ENCODE peak calls at places on chromosomes 7 and 10, in four cellular contexts. One of them, this sample, is unnamed.
A peak's percentile ranks its signal among the peaks of the same experiment; 100 is the strongest.

GRCh38 chr10:114868801-114869200 is 47.2 kb downstream of the FHIP2A start:
- DNase-seq in CD8-positive, alpha-beta memory T cell: no peak
- DNase-seq in HuH-7: no peak
- DNase-seq in cardiac muscle cell: no peak
- DNase-seq in this sample: no peak

GRCh38 chr7:74097937-74098614 is 14.5 kb downstream of the LIMK1 start:
- DNase-seq in CD8-positive, alpha-beta memory T cell: no peak
- DNase-seq in HuH-7: no peak
- DNase-seq in cardiac muscle cell: no peak
- DNase-seq in this sample: no peak

GRCh38 chr10:20598590-20598989 is 298.5 kb downstream of the NEBL start:
- DNase-seq in CD8-positive, alpha-beta memory T cell: no peak
- DNase-seq in HuH-7: no peak
- DNase-seq in cardiac muscle cell: no peak
- DNase-seq in this sample: no peak

GRCh38 chr7:45662540-45663166 is 88.5 kb downstream of the ADCY1 start:
- DNase-seq in CD8-positive, alpha-beta memory T cell: no peak
- DNase-seq in HuH-7: no peak
- DNase-seq in cardiac muscle cell: no peak
- DNase-seq in this sample: no peak

GRCh38 chr7:32872421-32872820 is 19.1 kb downstream of the KBTBD2 start:
- DNase-seq in CD8-positive, alpha-beta memory T cell: no peak
- DNase-seq in HuH-7: no peak
- DNase-seq in cardiac muscle cell: no peak
- DNase-seq in this sample: no peak

GRCh38 chr10:101997803-101998202 is 58.2 kb downstream of the ARMH3 start:
- DNase-seq in CD8-positive, alpha-beta memory T cell: no peak
- DNase-seq in HuH-7: no peak
- DNase-seq in cardiac muscle cell: no peak
- DNase-seq in this sample: no peak

GRCh38 chr7:152568972-152569371 is 107.0 kb downstream of the XRCC2 start:
- DNase-seq in CD8-positive, alpha-beta memory T cell: no peak
- DNase-seq in HuH-7: no peak
- DNase-seq in cardiac muscle cell: no peak
- DNase-seq in this sample: no peak

GRCh38 chr10:61819208-61819607 is 82.3 kb upstream of the ARID5B start:
- DNase-seq in CD8-positive, alpha-beta memory T cell: no peak
- DNase-seq in HuH-7: no peak
- DNase-seq in cardiac muscle cell: no peak
- DNase-seq in this sample: no peak

GRCh38 chr10:119444866-119445265 is 97.7 kb downstream of the RGS10 start:
- DNase-seq in CD8-positive, alpha-beta memory T cell: no peak
- DNase-seq in HuH-7: no peak
- DNase-seq in cardiac muscle cell: no peak
- DNase-seq in this sample: no peak

GRCh38 chr7:16504019-16504418 is 22.6 kb upstream of the LRRC72 start:
- DNase-seq in CD8-positive, alpha-beta memory T cell: no peak
- DNase-seq in HuH-7: no peak
- DNase-seq in cardiac muscle cell: no peak
- DNase-seq in this sample: no peak

GRCh38 chr7:157284229-157285014 is 52.4 kb upstream of the DNAJB6 start:
- DNase-seq in CD8-positive, alpha-beta memory T cell: no peak
- DNase-seq in HuH-7: no peak
- DNase-seq in cardiac muscle cell: no peak
- DNase-seq in this sample: no peak

GRCh38 chr10:12130237-12130872 is 878 bp downstream of the SEC61A2 start:
- DNase-seq in CD8-positive, alpha-beta memory T cell: peak; percentile 24
- DNase-seq in HuH-7: peak; percentile 76
- DNase-seq in cardiac muscle cell: peak; percentile 61
- DNase-seq in this sample: no peak

GRCh38 chr10:47260505-47261111 is 39.4 kb upstream of the GDF10 start:
- DNase-seq in CD8-positive, alpha-beta memory T cell: no peak
- DNase-seq in HuH-7: no peak
- DNase-seq in cardiac muscle cell: peak; percentile 73
- DNase-seq in this sample: no peak

GRCh38 chr10:88994034-88994433 is 3.4 kb downstream of the FAS start:
- DNase-seq in CD8-positive, alpha-beta memory T cell: no peak
- DNase-seq in HuH-7: no peak
- DNase-seq in cardiac muscle cell: no peak
- DNase-seq in this sample: no peak

GRCh38 chr7:101402835-101403234 is 40.2 kb downstream of the COL26A1 start:
- DNase-seq in CD8-positive, alpha-beta memory T cell: no peak
- DNase-seq in HuH-7: no peak
- DNase-seq in cardiac muscle cell: no peak
- DNase-seq in this sample: no peak

GRCh38 chr10:92124020-92124419 is 166.9 kb downstream of the CPEB3 start:
- DNase-seq in CD8-positive, alpha-beta memory T cell: no peak
- DNase-seq in HuH-7: no peak
- DNase-seq in cardiac muscle cell: no peak
- DNase-seq in this sample: no peak

GRCh38 chr10:69748621-69749020 is 53.1 kb upstream of the COL13A1 start:
- DNase-seq in CD8-positive, alpha-beta memory T cell: no peak
- DNase-seq in HuH-7: no peak
- DNase-seq in cardiac muscle cell: no peak
- DNase-seq in this sample: no peak

GRCh38 chr10:127195041-127195506 is 1.3 kb downstream of the INSYN2A start:
- DNase-seq in CD8-positive, alpha-beta memory T cell: no peak
- DNase-seq in HuH-7: no peak
- DNase-seq in cardiac muscle cell: peak; percentile 21
- DNase-seq in this sample: no peak

GRCh38 chr7:28301148-28301641 is 111.1 kb upstream of the CREB5 start:
- DNase-seq in CD8-positive, alpha-beta memory T cell: no peak
- DNase-seq in HuH-7: no peak
- DNase-seq in cardiac muscle cell: no peak
- DNase-seq in this sample: no peak

GRCh38 chr7:75980126-75980864 is 14.1 kb downstream of the TMEM120A start:
- DNase-seq in CD8-positive, alpha-beta memory T cell: no peak
- DNase-seq in HuH-7: no peak
- DNase-seq in cardiac muscle cell: no peak
- DNase-seq in this sample: no peak

GRCh38 chr10:116737582-116738358 is 4.6 kb downstream of the HSPA12A start:
- DNase-seq in CD8-positive, alpha-beta memory T cell: no peak
- DNase-seq in HuH-7: no peak
- DNase-seq in cardiac muscle cell: no peak
- DNase-seq in this sample: no peak

GRCh38 chr10:124997791-124998623 is 56.1 kb downstream of the ZRANB1 start:
- DNase-seq in CD8-positive, alpha-beta memory T cell: no peak
- DNase-seq in HuH-7: no peak
- DNase-seq in cardiac muscle cell: no peak
- DNase-seq in this sample: peak; percentile 10

GRCh38 chr10:3774018-3774813 is 10.8 kb downstream of the KLF6 start:
- DNase-seq in CD8-positive, alpha-beta memory T cell: peak; percentile 16
- DNase-seq in HuH-7: no peak
- DNase-seq in cardiac muscle cell: no peak
- DNase-seq in this sample: no peak

GRCh38 chr10:119541046-119541445 is 1.5 kb downstream of the RGS10 start:
- DNase-seq in CD8-positive, alpha-beta memory T cell: no peak
- DNase-seq in HuH-7: no peak
- DNase-seq in cardiac muscle cell: no peak
- DNase-seq in this sample: no peak

GRCh38 chr7:4631664-4632171 is 50.4 kb upstream of the FOXK1 start:
- DNase-seq in CD8-positive, alpha-beta memory T cell: no peak
- DNase-seq in HuH-7: peak; percentile 93
- DNase-seq in cardiac muscle cell: peak; percentile 61
- DNase-seq in this sample: no peak

GRCh38 chr7:47406766-47407129 is 175.2 kb downstream of the TNS3 start:
- DNase-seq in CD8-positive, alpha-beta memory T cell: no peak
- DNase-seq in HuH-7: no peak
- DNase-seq in cardiac muscle cell: no peak
- DNase-seq in this sample: no peak

GRCh38 chr7:29328050-29328449 is 133.5 kb downstream of the CHN2 start:
- DNase-seq in CD8-positive, alpha-beta memory T cell: no peak
- DNase-seq in HuH-7: no peak
- DNase-seq in cardiac muscle cell: no peak
- DNase-seq in this sample: no peak

This sample was measured in natural killer cell.